ENCODE peak calls at places on chromosomes 16 and 17, in four cellular contexts. T, M, F and L are unnamed samples.

GRCh38 chr16:324451-325334 is 27.8 kb downstream of the AXIN1 start:
- DNase-seq in T (no peak), F (no peak), M (peak; percentile 79), L (no peak)

GRCh38 chr17:9213311-9213655 is 192.0 kb downstream of the NTN1 start:
- DNase-seq in T (no peak), M (no peak), F (no peak), L (no peak)

GRCh38 chr16:4386452-4386813 is 14.8 kb downstream of the VASN start:
- DNase-seq in F (no peak), M (peak; percentile 24), T (no peak), L (no peak)

GRCh38 chr16:53631236-53631635 is 72.4 kb downstream of the RPGRIP1L start:
- DNase-seq in M (no peak), F (no peak), T (no peak), L (no peak)

GRCh38 chr16:2037631-2038358 is 9.8 kb downstream of the NTHL1 start:
- DNase-seq in F (no peak), T (no peak), M (no peak), L (no peak)

GRCh38 chr17:17105976-17106375 is 63.7 kb downstream of the MPRIP start:
- DNase-seq in F (no peak), T (no peak), M (no peak), L (no peak)

GRCh38 chr17:78999947-79000395 is 9.6 kb downstream of the CANT1 start:
- DNase-seq in T (no peak), F (no peak), M (no peak), L (no peak)

GRCh38 chr16:53503270-53503911 is 382 bp upstream of the AKTIP start:
- DNase-seq in M (peak; percentile 99), F (peak; percentile 100), T (peak; percentile 100), L (peak; percentile 100)

GRCh38 chr17:8602679-8603078 is 27.8 kb downstream of the MYH10 start:
- DNase-seq in M (no peak), T (no peak), F (no peak), L (no peak)

DNA sequence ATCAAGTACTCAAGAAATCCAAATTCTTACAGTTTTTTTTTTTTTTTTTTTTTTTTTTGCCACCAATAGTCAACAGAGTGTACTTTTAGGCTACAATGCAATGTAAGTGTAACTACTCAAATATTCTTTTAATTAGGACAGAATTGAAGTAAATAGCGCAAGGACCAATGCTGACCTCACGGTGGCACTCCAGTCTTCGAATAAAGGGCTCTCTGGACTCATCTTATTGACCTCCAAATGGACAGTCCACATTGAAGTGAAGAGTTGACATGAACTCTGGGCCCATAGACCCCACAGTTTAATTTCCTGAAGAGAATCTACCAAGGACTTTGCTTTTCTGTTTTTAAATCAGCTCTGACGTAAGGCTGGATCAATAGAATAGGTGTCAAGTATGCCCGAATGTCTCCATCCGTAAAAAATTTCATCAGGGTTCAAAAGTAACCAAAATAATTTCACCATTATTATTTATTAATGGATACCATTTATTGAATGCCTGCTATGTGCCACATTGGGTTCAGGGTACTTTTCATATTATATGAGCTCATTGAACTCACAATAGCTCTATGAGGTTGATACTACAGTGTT is 7.3 kb upstream of the DDX52 start:
- DNase-seq in M (peak; percentile 22), T (peak; percentile 77), F (no peak), L (peak; percentile 41)
- TF ChIP-seq CTCF in M (peak; percentile 51), T (peak; percentile 81), F (peak; percentile 73), L (peak; percentile 76)

GRCh38 chr17:56159764-56160394 is 6.6 kb downstream of the ANKFN1 start:
- DNase-seq in M (no peak), T (no peak), F (no peak), L (no peak)

GRCh38 chr17:56160395-56160889 is 7.2 kb downstream of the ANKFN1 start:
- DNase-seq in M (no peak), F (no peak), T (no peak), L (no peak)

GRCh38 chr17:56153215-56153614 is at the start of gene ANKFN1:
- DNase-seq in T (no peak), F (no peak), M (no peak), L (no peak)

DNA sequence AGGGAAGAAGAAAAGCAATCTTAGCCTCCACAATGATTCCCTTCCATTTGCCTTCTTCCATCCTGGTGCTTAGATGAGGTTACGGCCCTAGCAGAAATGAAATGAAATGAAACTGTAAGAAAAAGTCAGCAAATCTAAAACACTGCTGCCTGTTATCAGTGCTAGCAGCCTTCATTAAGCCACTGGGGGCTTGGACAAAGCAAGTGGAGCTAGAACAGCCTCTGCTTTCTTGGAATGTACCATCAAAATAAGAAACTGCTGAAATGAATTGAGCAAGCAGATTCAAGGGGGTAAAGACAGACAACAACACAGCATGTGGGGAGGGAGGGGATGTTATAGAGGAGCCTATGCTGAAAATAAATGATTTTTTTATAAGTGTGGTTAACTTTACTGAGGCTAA is 5.1 kb downstream of the ANKFN1 start:
- DNase-seq in M (no peak), F (no peak), T (no peak), L (no peak)
- H2AFZ ChIP-seq in M (no peak overlapping the region), F (no peak overlapping the region), T (no peak overlapping the region), L (no peak overlapping the region)

GRCh38 chr16:71537643-71538042 is 11.4 kb downstream of the CHST4 start:
- DNase-seq in F (no peak), T (peak; percentile 66), M (peak; percentile 47), L (peak; percentile 50)
- TF ChIP-seq FOSL1 in F (no peak), T (no peak), M (no peak), L (no peak)

GRCh38 chr17:65418622-65419021 is 142.8 kb downstream of the AXIN2 start:
- DNase-seq in T (no peak), F (no peak), M (no peak), L (no peak)
- TF ChIP-seq CTCF in T (peak; percentile 60), F (no peak), M (no peak), L (peak; percentile 30)

GRCh38 chr16:51137097-51137496 is 14.0 kb downstream of the SALL1 start:
- DNase-seq in M (no peak), T (no peak), F (no peak), L (no peak)

GRCh38 chr16:51133130-51133529 is 17.9 kb downstream of the SALL1 start:
- DNase-seq in F (no peak), M (no peak), T (no peak), L (no peak)

GRCh38 chr16:51133691-51134090 is 17.4 kb downstream of the SALL1 start:
- DNase-seq in M (no peak), F (no peak), T (no peak), L (no peak)

GRCh38 chr16:51134269-51134812 is 16.7 kb downstream of the SALL1 start:
- DNase-seq in M (no peak), F (no peak), T (no peak), L (no peak)

GRCh38 chr16:51134876-51135275 is 16.2 kb downstream of the SALL1 start:
- DNase-seq in M (no peak), F (no peak), T (no peak), L (no peak)
- H2AFZ ChIP-seq in M (no peak overlapping the region), F (peak overlapping the region; percentile 61), T (no peak overlapping the region), L (no peak overlapping the region)

GRCh38 chr17:64777413-64778101 is 115.5 kb upstream of the SMURF2 start:
- DNase-seq in T (no peak), F (no peak), M (no peak), L (no peak)

GRCh38 chr17:64779344-64780095 is 117.4 kb upstream of the SMURF2 start:
- DNase-seq in T (no peak), M (no peak), F (no peak), L (no peak)

GRCh38 chr17:64780096-64781012 is 118.2 kb upstream of the SMURF2 start:
- DNase-seq in M (no peak), F (no peak), T (no peak), L (peak; percentile 84)

GRCh38 chr17:64778102-64778366 is 115.9 kb upstream of the SMURF2 start:
- DNase-seq in M (no peak), T (no peak), F (no peak), L (no peak)

GRCh38 chr17:64778367-64779290 is 116.5 kb upstream of the SMURF2 start:
- DNase-seq in M (no peak), T (no peak), F (no peak), L (no peak)
- TF ChIP-seq FOSL1 in M (no peak), T (no peak), F (no peak), L (no peak)

GRCh38 chr17:75069783-75070182 is 18.0 kb upstream of the SLC16A5 start:
- DNase-seq in M (no peak), T (no peak), F (no peak), L (no peak)
- TF ChIP-seq CTCF in M (no peak), T (peak; percentile 54), F (peak; percentile 7), L (peak; percentile 57)

GRCh38 chr16:56617212-56618085 is 8.1 kb upstream of the MT1E start:
- DNase-seq in M (no peak), T (no peak), F (no peak), L (no peak)

GRCh38 chr16:56615353-56615752 is 7.0 kb downstream of the MT2A start:
- DNase-seq in F (no peak), M (no peak), T (no peak), L (no peak)

GRCh38 chr16:56614549-56614991 is 6.2 kb downstream of the MT2A start:
- DNase-seq in F (no peak), T (peak; percentile 39), M (no peak), L (no peak)

GRCh38 chr16:56618138-56618537 is 7.4 kb upstream of the MT1E start:
- DNase-seq in T (no peak), F (no peak), M (no peak), L (no peak)

DNA sequence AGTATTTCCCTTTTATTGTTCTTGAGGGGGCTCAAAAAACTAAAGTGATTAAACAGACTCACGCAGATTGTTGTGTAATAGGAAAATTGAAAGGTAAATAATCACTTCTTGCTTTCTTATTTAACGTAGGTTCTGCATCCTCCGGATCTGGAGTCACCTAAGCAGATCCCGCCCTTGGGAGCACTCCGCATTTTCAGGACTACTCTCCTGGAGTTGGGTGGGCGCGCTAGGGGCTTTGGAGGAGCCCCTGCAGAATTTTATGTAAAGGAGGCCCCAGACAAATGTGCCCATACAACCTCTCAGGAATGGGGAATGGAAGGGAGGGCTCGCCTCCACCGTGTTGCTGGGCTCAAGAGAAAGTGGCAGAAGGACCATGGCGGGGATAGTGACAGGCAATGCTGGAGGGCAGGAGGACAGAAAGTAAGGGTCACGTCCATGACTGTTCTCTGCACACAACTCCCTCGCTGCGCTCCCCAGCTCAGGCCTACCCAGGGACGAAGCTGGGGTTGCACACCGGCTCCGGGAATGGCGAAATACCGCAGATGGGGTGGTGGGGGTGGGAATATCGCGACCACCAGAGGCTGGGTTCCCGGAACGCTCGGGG is 8.3 kb downstream of the MT2A start:
- DNase-seq in M (no peak), F (no peak), T (no peak), L (no peak)
- H2AFZ ChIP-seq in M (no peak overlapping the region), F (no peak overlapping the region), T (no peak overlapping the region), L (no peak overlapping the region)

GRCh38 chr16:79081292-79082066 is 519.1 kb downstream of the MAF start:
- DNase-seq in T (peak; percentile 45), F (no peak), M (no peak), L (no peak)

GRCh38 chr16:79083879-79084278 is 516.7 kb downstream of the MAF start:
- DNase-seq in T (no peak), M (no peak), F (no peak), L (no peak)

GRCh38 chr16:79077391-79077790 is 523.1 kb downstream of the MAF start:
- DNase-seq in T (no peak), M (no peak), F (no peak), L (no peak)

GRCh38 chr16:79079656-79080420 is 520.7 kb downstream of the MAF start:
- DNase-seq in F (no peak), M (no peak), T (no peak), L (no peak)

GRCh38 chr16:79082955-79083354 is 517.6 kb downstream of the MAF start:
- DNase-seq in T (no peak), F (no peak), M (no peak), L (no peak)
- TF ChIP-seq FOSL1 in T (no peak), F (no peak), M (no peak), L (no peak)